ENCODE peak calls at places on chromosomes 7 and 10, in five cellular contexts. F is transverse colon, Q is IMR-90, M is H54, P is GM12891. H is an unnamed sample.

GRCh38 chr10:124158592-124158991 is 65.2 kb upstream of the CHST15 start:
- DNase-seq in M (no peak), Q (no peak), P (no peak), F (peak; percentile 24), H (no peak)

GRCh38 chr7:157004050-157004838 is 6.2 kb downstream of the MNX1 start:
- DNase-seq in P (no peak), F (no peak), M (no peak), Q (peak; percentile 13), H (no peak)

GRCh38 chr7:139544645-139545044 is 21.2 kb downstream of the CLEC2L start:
- DNase-seq in P (no peak), Q (no peak), M (no peak), F (no peak), H (no peak)

GRCh38 chr10:119268871-119269506 is 61.6 kb downstream of the GRK5 start:
- DNase-seq in P (peak; percentile 58), Q (peak; percentile 45), M (no peak), F (no peak), H (peak; percentile 34)

GRCh38 chr7:47026733-47027450 is 555.0 kb downstream of the TNS3 start:
- DNase-seq in P (no peak), F (no peak), Q (no peak), M (no peak), H (no peak)

GRCh38 chr10:1141261-1141660 is 85.1 kb downstream of the WDR37 start:
- DNase-seq in F (no peak), M (no peak), P (no peak), Q (no peak), H (no peak)

GRCh38 chr10:131155218-131155902 is 156.2 kb downstream of the TCERG1L start:
- DNase-seq in F (no peak), M (no peak), Q (no peak), P (no peak), H (no peak)

GRCh38 chr7:3915337-3915865 is 614.3 kb downstream of the SDK1 start:
- DNase-seq in P (no peak), M (no peak), F (no peak), Q (no peak), H (no peak)

GRCh38 chr10:71638577-71639411 is 80.8 kb downstream of the C10orf105 start:
- DNase-seq in Q (no peak), F (peak; percentile 86), P (no peak), M (no peak), H (peak; percentile 40)

GRCh38 chr10:73965890-73966768 is 31.8 kb upstream of the VCL start:
- DNase-seq in P (no peak), Q (peak; percentile 99), F (peak; percentile 76), M (peak; percentile 83), H (no peak)
- TF ChIP-seq POLR2A in P (no peak), Q (no peak), F (no peak), M (no peak), H (no peak)

DNA sequence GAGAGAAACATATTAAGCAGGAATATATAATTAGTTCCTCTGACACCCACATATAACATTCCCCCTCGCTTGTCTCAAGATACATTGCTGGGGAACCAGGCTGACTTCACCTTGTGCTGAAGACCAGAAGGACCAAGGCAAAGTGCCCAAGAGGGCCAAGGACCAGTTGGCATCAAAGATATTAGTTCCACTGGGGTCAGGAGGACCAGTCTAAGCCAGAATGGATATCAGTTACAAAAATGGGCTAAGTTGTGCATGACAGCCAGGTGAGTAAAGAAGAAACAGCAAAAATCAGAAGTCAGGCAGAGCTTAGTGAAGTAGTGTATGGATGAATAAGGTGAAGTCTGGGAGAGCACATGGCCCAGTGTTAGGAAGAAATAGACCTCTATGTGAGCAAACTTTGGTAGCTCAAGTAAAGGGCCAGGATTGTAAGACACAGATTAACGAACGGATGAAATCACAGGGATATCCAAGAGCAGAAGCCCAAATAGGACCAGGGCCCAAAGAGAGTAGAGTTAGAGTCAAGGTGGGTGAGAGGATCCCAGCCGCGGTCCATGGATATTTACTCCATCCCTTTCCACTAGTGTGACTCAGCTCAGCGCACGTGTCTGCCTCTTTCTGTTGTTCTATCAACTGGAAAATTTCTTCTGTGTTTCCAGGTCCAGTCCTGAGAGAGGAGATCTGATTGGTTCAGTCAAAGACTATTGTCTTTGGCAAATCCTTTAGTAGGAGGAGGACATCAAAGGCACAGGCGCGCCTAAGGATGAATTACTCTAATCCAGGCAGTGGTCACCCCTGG is 5.0 kb downstream of the CALD1 start:
- DNase-seq in M (no peak), Q (no peak), P (no peak), F (no peak), H (no peak)
- TF ChIP-seq POLR2A in M (no peak), Q (no peak), P (no peak), F (no peak), H (no peak)

GRCh38 chr7:976901-977325 is 1.6 kb upstream of the COX19 start:
- DNase-seq in Q (no peak), P (no peak), M (no peak), F (peak; percentile 42), H (no peak)

GRCh38 chr7:974172-974571 is 1.2 kb downstream of the COX19 start:
- DNase-seq in Q (no peak), F (no peak), M (no peak), P (no peak), H (peak; percentile 55)

GRCh38 chr7:975702-976473 is 539 bp upstream of the COX19 start:
- DNase-seq in P (no peak), M (no peak), F (no peak), Q (no peak), H (no peak)

GRCh38 chr7:973312-973711 is 2.0 kb downstream of the COX19 start:
- DNase-seq in Q (no peak), M (no peak), P (no peak), F (no peak), H (no peak)

GRCh38 chr7:974820-975681 is at the start of gene COX19:
- DNase-seq in M (peak; percentile 94), F (peak; percentile 93), Q (peak; percentile 87), P (peak; percentile 93), H (peak; percentile 96)
- TF ChIP-seq POLR2A in M (peak; percentile 78), F (peak; percentile 91), Q (peak; percentile 85), P (peak; percentile 65), H (peak; percentile 94)

GRCh38 chr10:17954856-17955255 is 3.1 kb downstream of the SLC39A12 start:
- DNase-seq in P (no peak), Q (peak; percentile 5), F (no peak), M (no peak), H (no peak)
- TF ChIP-seq POLR2A in P (no peak), Q (no peak), F (no peak), M (no peak), H (no peak)

DNA sequence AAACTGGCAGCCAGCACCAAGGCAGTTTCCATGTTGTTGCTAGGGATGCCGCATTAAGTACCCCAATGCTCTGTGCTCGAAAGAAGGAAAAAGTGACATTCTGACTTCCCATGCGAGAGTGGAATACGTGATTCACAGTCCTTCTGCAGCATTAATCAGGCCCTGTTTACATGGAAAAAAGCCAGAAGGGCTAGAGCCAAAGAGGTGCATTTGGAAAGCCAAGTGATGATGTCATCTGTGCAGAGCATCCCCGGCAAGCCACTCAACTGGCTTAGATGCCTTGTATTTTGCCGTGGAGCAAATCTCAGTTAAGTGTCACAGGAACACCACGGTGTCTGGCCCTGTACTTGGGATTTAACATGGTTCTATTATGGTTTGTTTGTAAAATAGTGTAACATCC is 258.4 kb downstream of the GATA3 start:
- DNase-seq in M (no peak), F (no peak), P (no peak), Q (peak; percentile 24), H (no peak)
- TF ChIP-seq POLR2A in M (no peak), F (no peak), P (no peak), Q (no peak), H (no peak)

H was measured in NB4.